ENCODE peak calls at places on chromosomes 11 and 22, in five cellular contexts. F is CD4-positive, alpha-beta memory T cell; S is endothelial cell of umbilical vein; X is CD4-positive, CD25-positive, alpha-beta regulatory T cell; O is mesendoderm. B is an unnamed sample.

GRCh38 chr22:16949561-16949960 is 58.5 kb downstream of the GAB4 start:
- DNase-seq in S (no peak), X (no peak), F (no peak), O (no peak), B (no peak)

GRCh38 chr11:23856654-23857053 is 640.2 kb upstream of the LUZP2 start:
- DNase-seq in F (no peak), X (no peak), S (no peak), O (no peak), B (no peak)

GRCh38 chr11:18368236-18368635 is 26.1 kb upstream of the LDHA start:
- DNase-seq in O (no peak), X (no peak), S (no peak), F (no peak), B (no peak)

GRCh38 chr11:103601230-103601846 is 435.1 kb upstream of the DDI1 start:
- DNase-seq in F (no peak), X (no peak), S (peak; percentile 78), O (peak; percentile 85), B (peak; percentile 0)

GRCh38 chr11:96105197-96105895 is 181.4 kb upstream of the MTMR2 start:
- DNase-seq in F (no peak), X (peak; percentile 67), S (no peak), O (no peak), B (no peak)

GRCh38 chr11:70828498-70829159 is 423.7 kb downstream of the SHANK2 start:
- DNase-seq in S (no peak), O (no peak), F (no peak), X (no peak), B (no peak)

GRCh38 chr11:16942342-16942741 is 71.9 kb downstream of the PLEKHA7 start:
- DNase-seq in S (no peak), O (peak; percentile 74), X (no peak), F (no peak), B (no peak)

GRCh38 chr11:115701284-115701875 is 197.2 kb upstream of the CADM1 start:
- DNase-seq in F (no peak), S (no peak), X (no peak), O (no peak), B (no peak)

GRCh38 chr22:27388090-27388600 is 413.4 kb downstream of the MN1 start:
- DNase-seq in O (no peak), S (no peak), F (no peak), X (no peak), B (no peak)

GRCh38 chr22:43955883-43956286 is 643 bp downstream of the SAMM50 start:
- DNase-seq in S (no peak), F (no peak), X (no peak), O (no peak), B (no peak)

GRCh38 chr11:14132312-14132711 is 169.8 kb downstream of the SPON1 start:
- DNase-seq in F (no peak), O (no peak), S (no peak), X (no peak), B (no peak)

GRCh38 chr11:44269369-44270351 is 40.3 kb downstream of the ALX4 start:
- DNase-seq in F (no peak), X (no peak), S (peak; percentile 79), O (no peak), B (no peak)

GRCh38 chr11:5593146-5593545 is 3.3 kb upstream of the TRIM6 start:
- DNase-seq in S (no peak), O (no peak), F (no peak), X (no peak), B (no peak)

GRCh38 chr11:63490551-63491239 is at the start of gene PLAAT5:
- DNase-seq in S (no peak), F (no peak), O (peak; percentile 84), X (no peak), B (peak; percentile 12)

GRCh38 chr11:1123970-1124369 is 33.8 kb upstream of the MUC5AC start:
- DNase-seq in O (no peak), F (no peak), X (no peak), S (no peak), B (no peak)

GRCh38 chr22:19483481-19484244 is 3.9 kb downstream of the CDC45 start:
- DNase-seq in S (peak; percentile 96), F (no peak), O (no peak), X (no peak), B (no peak)

GRCh38 chr22:18077087-18077638 is 627 bp upstream of the PEX26 start:
- DNase-seq in O (no peak), F (no peak), S (peak; percentile 9), X (no peak), B (no peak)

GRCh38 chr11:69171476-69171875 is 15.7 kb downstream of the SMIM38 start:
- DNase-seq in O (no peak), X (no peak), S (no peak), F (no peak), B (no peak)

GRCh38 chr11:30260813-30261212 is 30.0 kb downstream of the FSHB start:
- DNase-seq in F (no peak), O (no peak), X (no peak), S (no peak), B (no peak)

GRCh38 chr22:19506212-19506611 is 18.0 kb downstream of the CLDN5 start:
- DNase-seq in X (no peak), O (no peak), F (no peak), S (no peak), B (no peak)

GRCh38 chr11:23727821-23728220 is 769.0 kb upstream of the LUZP2 start:
- DNase-seq in S (peak; percentile 2), X (no peak), O (peak; percentile 66), F (no peak), B (no peak)

GRCh38 chr22:34971456-34971855 is 94.5 kb upstream of the ISX start:
- DNase-seq in X (no peak), F (no peak), S (no peak), O (no peak), B (no peak)

GRCh38 chr11:94400075-94400838 is 962 bp downstream of the GPR83 start:
- DNase-seq in S (peak; percentile 40), F (no peak), X (no peak), O (no peak), B (no peak)

GRCh38 chr11:91624021-91624420 is 600.6 kb upstream of the FAT3 start:
- DNase-seq in X (no peak), O (no peak), F (no peak), S (no peak), B (no peak)

GRCh38 chr11:10379022-10379421 is 74.1 kb downstream of the ADM start:
- DNase-seq in F (no peak), X (no peak), O (peak; percentile 34), S (peak; percentile 21), B (no peak)
- H3K27ac ChIP-seq in F (no peak overlapping the region), X (no peak overlapping the region), O (no peak overlapping the region), S (no peak overlapping the region), B (no peak overlapping the region)

GRCh38 chr11:31887180-31887579 is 76.1 kb upstream of the PAX6 start:
- DNase-seq in F (no peak), O (peak; percentile 63), X (no peak), S (no peak), B (no peak)

GRCh38 chr11:31884080-31884479 is 73.0 kb upstream of the PAX6 start:
- DNase-seq in S (no peak), X (no peak), O (no peak), F (no peak), B (no peak)

GRCh38 chr11:31881825-31882224 is 70.7 kb upstream of the PAX6 start:
- DNase-seq in F (no peak), O (no peak), X (no peak), S (no peak), B (no peak)

GRCh38 chr11:31883435-31883834 is 72.3 kb upstream of the PAX6 start:
- DNase-seq in X (no peak), O (no peak), S (no peak), F (no peak), B (no peak)

DNA sequence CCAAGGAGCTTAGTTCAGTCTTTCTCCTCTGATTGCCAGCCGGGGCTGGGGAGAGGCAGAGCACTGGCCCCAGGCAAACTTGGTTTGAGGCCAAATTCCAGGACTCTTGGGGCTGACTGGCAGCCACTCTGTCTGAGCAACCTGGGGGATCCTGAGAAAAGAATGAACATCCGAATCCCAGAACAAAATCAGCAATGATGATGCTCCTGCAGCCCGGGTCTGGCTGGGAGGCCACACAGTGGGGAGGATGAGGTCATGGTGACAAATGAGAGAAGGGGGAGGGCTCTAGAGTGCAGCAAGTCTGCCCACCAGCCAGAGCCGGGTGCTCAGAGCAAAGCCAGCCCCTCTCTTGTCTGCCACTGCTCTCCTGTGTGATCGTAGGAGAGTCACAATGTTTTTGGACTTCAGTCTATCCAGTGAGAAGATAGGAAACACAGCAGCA is 71.8 kb upstream of the PAX6 start:
- DNase-seq in X (no peak), S (no peak), F (no peak), O (peak; percentile 86), B (no peak)
- H3K27ac ChIP-seq in X (no peak overlapping the region), S (no peak overlapping the region), F (no peak overlapping the region), O (no peak overlapping the region), B (no peak overlapping the region)

DNA sequence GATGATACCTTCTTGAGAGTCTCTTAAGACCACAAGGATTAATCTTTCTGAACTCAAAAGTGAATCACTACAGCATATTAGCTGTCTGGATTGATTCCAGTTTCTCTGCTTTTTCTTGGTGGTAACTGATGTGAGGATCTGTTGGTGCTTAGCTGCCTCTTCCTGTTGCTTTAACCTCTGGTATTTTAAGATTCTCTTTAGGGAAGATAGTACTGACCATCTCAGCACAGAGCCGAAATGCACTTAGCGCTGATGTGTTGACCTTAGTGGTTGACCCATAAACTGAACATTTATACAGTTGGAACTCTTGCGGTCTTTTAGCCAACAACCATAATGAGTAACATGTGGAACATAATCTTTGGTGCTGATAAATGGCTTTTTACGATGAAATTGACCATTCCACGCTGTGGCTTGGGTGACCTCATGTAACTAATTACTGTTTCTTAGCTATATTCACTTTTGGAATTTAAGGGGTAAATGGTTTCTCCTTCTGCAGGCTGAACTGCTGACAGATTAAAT is 33.7 kb downstream of the APLP2 start:
- DNase-seq in S (peak; percentile 75), X (no peak), F (no peak), O (no peak), B (no peak)
- H3K27ac ChIP-seq in S (peak overlapping the region; percentile 23), X (no peak overlapping the region), F (no peak overlapping the region), O (no peak overlapping the region), B (no peak overlapping the region)

DNA sequence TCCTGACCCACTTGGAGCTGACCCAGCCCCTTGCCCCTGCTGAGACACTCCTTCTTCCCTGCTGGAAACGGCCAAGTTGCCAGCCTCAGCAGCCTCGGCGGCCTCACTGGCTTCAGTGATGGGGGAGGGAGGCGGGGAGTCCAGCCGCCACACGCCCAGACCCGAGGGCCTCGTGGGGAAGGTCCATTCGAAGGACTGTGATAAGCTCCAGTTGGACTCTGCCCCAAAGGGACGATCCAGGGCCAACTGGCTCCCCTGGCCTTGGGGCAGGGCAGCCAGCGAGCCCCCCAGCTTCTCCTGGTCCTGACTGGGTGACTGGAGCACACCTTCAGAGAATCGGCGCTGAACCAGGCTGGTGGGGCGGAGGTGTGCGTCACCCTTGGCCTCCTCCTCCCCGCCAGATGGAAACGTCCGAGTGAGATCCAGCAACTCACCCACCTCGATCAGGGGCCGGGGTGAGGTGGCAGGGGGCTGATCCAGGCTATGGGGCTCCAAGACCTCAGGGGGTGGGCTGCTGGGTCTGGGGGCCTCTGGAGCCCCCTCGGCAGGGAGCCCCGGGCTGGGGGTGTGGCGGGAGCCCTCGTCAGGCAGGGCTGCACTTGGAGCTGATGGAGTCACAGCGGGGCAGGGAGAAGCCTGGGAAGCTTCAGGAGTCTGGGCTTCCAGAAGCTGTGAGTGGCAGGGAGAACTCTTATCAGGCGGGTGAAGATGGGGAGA is 11.5 kb downstream of the TNKS1BP1 start:
- DNase-seq in S (no peak), X (no peak), O (no peak), F (no peak), B (no peak)
- H3K27ac ChIP-seq in S (no peak overlapping the region), X (no peak overlapping the region), O (no peak overlapping the region), F (no peak overlapping the region), B (no peak overlapping the region)